ENCODE peak calls at places on chromosomes 6 and 20, in seven cellular contexts. F is A549; C is activated T-helper 1 cell treated with anti-CD3 and anti-CD28 coated beads, Interleukin-12 subunit alpha, Interleukin-12 subunit beta, Interleukin-2, Interleukin-4 antibody, amounts not matched to agents 30 ng/mL and 10 ng/mL and 1 ng/mL, durations not matched to agents 14 hours and 24 hours and 36 hours; B is NAMALWA; H is mesothelial cell of epicardium; N is NCI-H1417; U is foreskin fibroblast. P is an unnamed sample.

GRCh38 chr6:35810831-35811698 is 5.9 kb downstream of the LHFPL5 start:
- DNase-seq in F (peak; percentile 31), N (no peak), B (no peak), C (no peak), U (peak; percentile 39), H (no peak), P (no peak)

GRCh38 chr6:32200711-32201475 is 8.4 kb upstream of the GPSM3 start:
- DNase-seq in F (no peak), B (no peak), H (no peak), C (no peak), N (no peak), U (no peak), P (no peak)

GRCh38 chr20:37347891-37348642 is 2.1 kb downstream of the SRC start:
- DNase-seq in N (no peak), F (no peak), H (no peak), B (no peak), U (no peak), C (no peak), P (peak; percentile 30)

GRCh38 chr6:35602133-35602946 is 86.4 kb downstream of the FKBP5 start:
- DNase-seq in B (peak; percentile 17), H (no peak), F (no peak), U (peak; percentile 74), N (no peak), C (no peak), P (peak; percentile 36)

GRCh38 chr6:78580923-78581322 is 286.4 kb upstream of the IRAK1BP1 start:
- DNase-seq in U (no peak), B (no peak), N (no peak), H (no peak), C (no peak), F (no peak), P (peak; percentile 30)

GRCh38 chr6:34990971-34991560 is 102.0 kb downstream of the ANKS1A start:
- DNase-seq in N (no peak), F (no peak), U (peak; percentile 37), H (no peak), B (no peak), C (no peak), P (no peak)

GRCh38 chr20:2005831-2006426 is 12.1 kb upstream of the PDYN start:
- DNase-seq in F (no peak), H (peak; percentile 67), U (peak; percentile 79), C (peak; percentile 54), N (no peak), B (peak; percentile 64), P (peak; percentile 50)

GRCh38 chr20:44154521-44155001 is 32.4 kb downstream of the JPH2 start:
- DNase-seq in C (no peak), F (no peak), N (no peak), H (no peak), U (peak; percentile 23), B (no peak), P (no peak)

GRCh38 chr6:37059344-37060194 is 54.1 kb downstream of the FGD2 start:
- DNase-seq in N (peak; percentile 88), U (peak; percentile 97), H (no peak), B (no peak), C (no peak), F (peak; percentile 89), P (no peak)

GRCh38 chr20:63877755-63878470 is 12.8 kb downstream of the TPD52L2 start:
- DNase-seq in U (no peak), N (no peak), B (no peak), F (no peak), H (no peak), C (no peak), P (no peak)

GRCh38 chr20:10857362-10858070 is 183.7 kb upstream of the JAG1 start:
- DNase-seq in U (peak; percentile 51), N (no peak), C (no peak), B (no peak), F (peak; percentile 74), H (no peak), P (peak; percentile 94)

P was measured in MV-4-11.